ENCODE peak calls at places on chromosomes 6 and 20, in ten cellular contexts. K is MCF 10A; B is spleen; D is Daoy; Y is DND-41; Q is PC-3; V is iPS-NIHi11; L is AG10803; E is CD4-positive, alpha-beta T cell; T is epithelial cell of esophagus. I is an unnamed sample.

GRCh38 chr6:88361298-88361697 is 195.2 kb upstream of the CNR1 start:
- DNase-seq in Y (no peak), T (no peak), B (no peak), D (no peak), E (no peak), Q (no peak), K (no peak), L (peak), V (no peak), I (no peak)

GRCh38 chr6:147684906-147685305 is 176.4 kb downstream of the SAMD5 start:
- DNase-seq in Q (no peak), V (no peak), L (no peak), B (no peak), D (no peak), T (no peak), K (peak), E (no peak), Y (no peak), I (no peak)

GRCh38 chr6:347951-348859 is 43.3 kb upstream of the IRF4 start:
- DNase-seq in K (no peak), E (no peak), D (no peak), Y (no peak), V (no peak), Q (no peak), T (no peak), B (peak), L (no peak), I (no peak)

GRCh38 chr6:119313937-119314893 is 35.3 kb downstream of the MAN1A1 start:
- DNase-seq in Q (no peak), E (no peak), L (no peak), Y (peak), B (no peak), T (no peak), K (no peak), V (no peak), D (no peak), I (no peak)

GRCh38 chr20:58233393-58233792 is 4.9 kb upstream of the ANKRD60 start:
- DNase-seq in T (no peak), D (no peak), K (no peak), V (no peak), B (no peak), L (no peak), Y (no peak), E (no peak), Q (no peak), I (no peak)

GRCh38 chr6:17353440-17354175 is 39.8 kb upstream of the CAP2 start:
- DNase-seq in L (no peak), E (no peak), D (no peak), Y (no peak), Q (no peak), V (no peak), T (no peak), B (no peak), K (no peak), I (no peak)

GRCh38 chr6:88992741-88993557 is 29.5 kb upstream of the RNGTT start:
- DNase-seq in E (no peak), T (peak), L (no peak), D (no peak), Y (no peak), Q (no peak), B (no peak), K (no peak), V (no peak), I (no peak)

GRCh38 chr6:47048638-47049037 is 6.5 kb upstream of the ADGRF1 start:
- DNase-seq in Y (no peak), Q (no peak), V (no peak), D (no peak), B (no peak), L (no peak), T (no peak), K (no peak), E (no peak), I (no peak)

GRCh38 chr6:72809701-72810379 is 188.0 kb downstream of the KCNQ5 start:
- DNase-seq in D (no peak), T (no peak), L (peak), Q (no peak), Y (no peak), K (no peak), B (no peak), V (no peak), E (no peak), I (no peak)

GRCh38 chr20:36102809-36103596 is 51.5 kb upstream of the EPB41L1 start:
- DNase-seq in E (no peak), D (peak), Y (no peak), T (no peak), Q (no peak), V (no peak), K (peak), L (no peak), B (no peak), I (peak)

GRCh38 chr6:39496951-39497350 is 174.4 kb upstream of the KCNK16 start:
- DNase-seq in B (no peak), V (no peak), L (peak), E (no peak), D (peak), Y (no peak), K (peak), Q (no peak), T (no peak), I (no peak)

GRCh38 chr6:163354779-163355431 is 59.6 kb upstream of the QKI start:
- DNase-seq in L (peak), E (no peak), K (no peak), T (peak), D (peak), V (no peak), Q (peak), B (no peak), Y (no peak), I (no peak)

GRCh38 chr20:63471002-63471718 is 1.3 kb downstream of the KCNQ2 start:
- DNase-seq in L (no peak), B (no peak), Y (no peak), Q (no peak), K (no peak), V (no peak), D (no peak), T (no peak), E (no peak), I (no peak)

GRCh38 chr6:106244931-106245330 is 80.6 kb downstream of the ATG5 start:
- DNase-seq in K (no peak), V (no peak), T (no peak), B (no peak), Y (no peak), L (no peak), D (no peak), E (no peak), Q (no peak), I (no peak)

GRCh38 chr6:35811699-35811995 is 6.5 kb downstream of the LHFPL5 start:
- DNase-seq in T (no peak), K (no peak), D (no peak), Q (no peak), V (no peak), L (no peak), E (no peak), Y (no peak), B (no peak), I (no peak)

GRCh38 chr20:44574372-44574771 is 8.0 kb upstream of the PKIG start:
- DNase-seq in D (no peak), B (no peak), E (no peak), V (no peak), L (no peak), T (no peak), Y (no peak), K (no peak), Q (no peak), I (no peak)

GRCh38 chr6:138159246-138159645 is 2.5 kb upstream of the ARFGEF3 start:
- DNase-seq in K (no peak), L (no peak), Q (no peak), T (no peak), D (no peak), V (no peak), E (no peak), Y (no peak), B (no peak), I (no peak)

GRCh38 chr6:4935486-4935885 is 68.4 kb downstream of the RPP40 start:
- DNase-seq in V (no peak), E (no peak), K (no peak), Y (no peak), T (no peak), B (no peak), Q (no peak), L (no peak), D (no peak), I (no peak)

GRCh38 chr20:38633577-38634093 is 32.0 kb downstream of the ARHGAP40 start:
- DNase-seq in L (peak), T (peak), B (peak), V (peak), Q (peak), Y (peak), E (peak), K (peak), D (peak), I (peak)

GRCh38 chr6:22146581-22147468 is 150.0 kb downstream of the PRL start:
- DNase-seq in Q (no peak), V (no peak), T (peak), Y (peak), D (peak), L (peak), E (no peak), B (no peak), K (no peak), I (no peak)

GRCh38 chr6:25042599-25042936 is 106.8 kb upstream of the RIPOR2 start:
- DNase-seq in E (no peak), L (no peak), T (no peak), Y (peak), B (no peak), Q (peak), D (no peak), K (no peak), V (no peak), I (no peak)